ENCODE peak calls at places on chromosomes 16 and 17, in six cellular contexts. W is CD4-positive, alpha-beta T cell; O is stimulated activated naive CD8-positive, alpha-beta T cell treated with anti-CD3 and anti-CD28 coated beads, Interleukin-15, Interleukin-2, amounts not matched to agents 100 U/mL and 50 U/mL, for 24 hours; Y is SK-MEL-5; C is cardiac muscle cell; A is stimulated activated CD8-positive, alpha-beta memory T cell treated with anti-CD3 and anti-CD28 coated beads, Interleukin-7, amount 100 ng/mL, for 48 hours. I is an unnamed sample.

GRCh38 chr16:87388818-87389134 is 3.4 kb upstream of the MAP1LC3B start:
- DNase-seq in W (no peak), O (no peak), Y (no peak), C (no peak), A (no peak), I (no peak)

GRCh38 chr17:68356520-68356919 is 65.2 kb downstream of the ARSG start:
- DNase-seq in W (peak; percentile 56), O (peak; percentile 63), Y (no peak), C (no peak), A (peak; percentile 33), I (no peak)

GRCh38 chr17:82678265-82678891 is 20.1 kb downstream of the RAB40B start:
- DNase-seq in W (no peak), O (no peak), Y (no peak), C (no peak), A (no peak), I (no peak)

GRCh38 chr16:87780385-87780989 is 14.7 kb upstream of the KLHDC4 start:
- DNase-seq in W (peak; percentile 6), O (peak; percentile 80), Y (peak; percentile 36), C (no peak), A (no peak), I (peak; percentile 2)

GRCh38 chr16:85167589-85168537 is 55.6 kb upstream of the CIBAR2 start:
- DNase-seq in W (no peak), O (no peak), Y (no peak), C (no peak), A (no peak), I (no peak)

GRCh38 chr17:72539981-72540897 is 419.4 kb downstream of the SOX9 start:
- DNase-seq in W (peak; percentile 52), O (peak; percentile 76), Y (peak; percentile 75), C (peak; percentile 84), A (peak; percentile 29), I (peak; percentile 78)

GRCh38 chr16:71540-72341 is 690 bp downstream of the RHBDF1 start:
- DNase-seq in W (no peak), O (no peak), Y (peak; percentile 62), C (peak; percentile 65), A (no peak), I (peak; percentile 25)

GRCh38 chr17:59547131-59547915 is 18.1 kb upstream of the DHX40 start:
- DNase-seq in W (no peak), O (no peak), Y (peak; percentile 100), C (no peak), A (no peak), I (no peak)

GRCh38 chr16:2985893-2986355 is 5.7 kb upstream of the PKMYT1 start:
- DNase-seq in W (no peak), O (no peak), Y (no peak), C (no peak), A (no peak), I (no peak)

GRCh38 chr17:10618202-10618635 is 38.9 kb downstream of the MYH3 start:
- DNase-seq in W (peak; percentile 38), O (peak; percentile 68), Y (peak; percentile 91), C (peak; percentile 83), A (no peak), I (peak; percentile 55)

GRCh38 chr17:31401456-31402254 is 10.2 kb downstream of the RAB11FIP4 start:
- DNase-seq in W (no peak), O (no peak), Y (no peak), C (no peak), A (no peak), I (no peak)

GRCh38 chr17:63431939-63432804 is 13.9 kb downstream of the CYB561 start:
- DNase-seq in W (no peak), O (no peak), Y (no peak), C (peak; percentile 47), A (no peak), I (no peak)

GRCh38 chr17:39231587-39232551 is 6.1 kb upstream of the STAC2 start:
- DNase-seq in W (peak; percentile 53), O (peak; percentile 74), Y (peak; percentile 38), C (peak; percentile 62), A (peak; percentile 23), I (peak; percentile 43)

GRCh38 chr16:57310801-57311200 is 26.3 kb upstream of the PLLP start:
- DNase-seq in W (no peak), O (no peak), Y (no peak), C (no peak), A (no peak), I (no peak)

GRCh38 chr17:52143536-52143935 is 15.0 kb downstream of the CA10 start:
- DNase-seq in W (no peak), O (no peak), Y (no peak), C (no peak), A (no peak), I (no peak)

GRCh38 chr16:89273741-89274472 is 56.4 kb downstream of the ZNF778 start:
- DNase-seq in W (no peak), O (no peak), Y (no peak), C (no peak), A (no peak), I (no peak)

GRCh38 chr16:63187638-63188037 is 1151.4 kb upstream of the CDH8 start:
- DNase-seq in W (no peak), O (no peak), Y (no peak), C (no peak), A (no peak), I (no peak)

GRCh38 chr16:4660454-4661007 is 32.8 kb upstream of the NUDT16L1 start:
- DNase-seq in W (peak; percentile 44), O (peak; percentile 85), Y (no peak), C (peak; percentile 14), A (peak; percentile 84), I (no peak)

GRCh38 chr17:77315551-77316190 is 174.9 kb downstream of the SEC14L1 start:
- DNase-seq in W (no peak), O (no peak), Y (no peak), C (no peak), A (no peak), I (no peak)

GRCh38 chr17:40922239-40922638 is 15.2 kb downstream of the KRT23 start:
- DNase-seq in W (no peak), O (no peak), Y (peak; percentile 90), C (no peak), A (no peak), I (no peak)

GRCh38 chr17:81396722-81397313 is 1.6 kb downstream of the BAHCC1 start:
- DNase-seq in W (no peak), O (peak; percentile 49), Y (peak; percentile 67), C (no peak), A (no peak), I (peak; percentile 43)

GRCh38 chr17:76567634-76568432 is 17.8 kb downstream of the ST6GALNAC2 start:
- DNase-seq in W (no peak), O (no peak), Y (peak; percentile 94), C (no peak), A (no peak), I (no peak)

GRCh38 chr17:8892338-8892690 is 24.8 kb upstream of the PIK3R6 start:
- DNase-seq in W (no peak), O (no peak), Y (no peak), C (no peak), A (no peak), I (no peak)

GRCh38 chr16:2429771-2430663 is 770 bp downstream of the CCNF start:
- DNase-seq in W (no peak), O (no peak), Y (peak; percentile 24), C (peak; percentile 36), A (no peak), I (peak; percentile 18)

GRCh38 chr17:48429638-48430586 is at the start of gene SKAP1:
- DNase-seq in W (peak; percentile 61), O (peak; percentile 70), Y (no peak), C (no peak), A (peak; percentile 50), I (no peak)

GRCh38 chr16:11232302-11232851 is 23.6 kb downstream of the SOCS1 start:
- DNase-seq in W (no peak), O (no peak), Y (no peak), C (no peak), A (no peak), I (no peak)

GRCh38 chr16:84144301-84144858 is 597 bp downstream of the HSDL1 start:
- DNase-seq in W (peak; percentile 35), O (peak; percentile 60), Y (no peak), C (peak; percentile 44), A (no peak), I (no peak)

GRCh38 chr16:30998852-30999761 is 11.3 kb downstream of the STX1B start:
- DNase-seq in W (no peak), O (no peak), Y (no peak), C (no peak), A (no peak), I (no peak)

GRCh38 chr16:751152-752007 is 9.2 kb upstream of the MSLN start:
- DNase-seq in W (no peak), O (no peak), Y (no peak), C (no peak), A (no peak), I (no peak)

GRCh38 chr17:58284613-58285421 is 4.1 kb upstream of the MPO start:
- DNase-seq in W (no peak), O (no peak), Y (no peak), C (no peak), A (no peak), I (no peak)

GRCh38 chr17:63838586-63839184 is 3.8 kb downstream of the SMARCD2 start:
- DNase-seq in W (no peak), O (no peak), Y (no peak), C (no peak), A (no peak), I (no peak)

GRCh38 chr17:78179372-78179771 is 7.5 kb downstream of the TK1 start:
- DNase-seq in W (no peak), O (no peak), Y (no peak), C (no peak), A (no peak), I (no peak)

GRCh38 chr17:21140911-21141310 is 14.1 kb downstream of the DHRS7B start:
- DNase-seq in W (no peak), O (no peak), Y (no peak), C (no peak), A (no peak), I (no peak)

GRCh38 chr17:35086931-35087573 is 23.5 kb upstream of the RFFL start:
- DNase-seq in W (no peak), O (no peak), Y (no peak), C (no peak), A (no peak), I (no peak)

GRCh38 chr16:65226077-65226476 is 104.2 kb upstream of the CDH11 start:
- DNase-seq in W (no peak), O (no peak), Y (no peak), C (no peak), A (no peak), I (no peak)

GRCh38 chr17:28972437-28972836 is 21.1 kb upstream of the PHF12 start:
- DNase-seq in W (no peak), O (no peak), Y (no peak), C (no peak), A (no peak), I (no peak)

GRCh38 chr17:61453563-61453962 is 1.3 kb downstream of the TBX4 start:
- DNase-seq in W (no peak), O (no peak), Y (no peak), C (no peak), A (no peak), I (no peak)